ENCODE peak calls at places on chromosomes 16 and 17, in six cellular contexts. One of them, this sample, is unnamed.
A peak's percentile ranks its signal among the peaks of the same experiment; 100 is the strongest.

GRCh38 chr17:3965123-3965800 is 1.0 kb upstream of the ATP2A3 start:
- DNase-seq in IMR-90: no peak
- DNase-seq in endothelial cell: peak; percentile 64
- DNase-seq in glutamatergic neuron: peak; percentile 61
- DNase-seq in thoracic aorta: no peak
- DNase-seq in BE2C: peak; percentile 37
- DNase-seq in this sample: no peak

GRCh38 chr17:77553459-77554066 is 404.9 kb upstream of the TNRC6C start:
- DNase-seq in IMR-90: no peak
- DNase-seq in endothelial cell: no peak
- DNase-seq in glutamatergic neuron: no peak
- DNase-seq in thoracic aorta: no peak
- DNase-seq in BE2C: no peak
- DNase-seq in this sample: no peak

GRCh38 chr16:46857261-46857962 is 26.4 kb upstream of the C16orf87 start:
- DNase-seq in IMR-90: peak; percentile 82
- DNase-seq in endothelial cell: no peak
- DNase-seq in glutamatergic neuron: peak; percentile 48
- DNase-seq in thoracic aorta: no peak
- DNase-seq in BE2C: peak; percentile 30
- DNase-seq in this sample: no peak

GRCh38 chr17:73786286-73786743 is 142.1 kb upstream of the SDK2 start:
- DNase-seq in IMR-90: no peak
- DNase-seq in endothelial cell: no peak
- DNase-seq in glutamatergic neuron: peak; percentile 61
- DNase-seq in thoracic aorta: no peak
- DNase-seq in BE2C: no peak
- DNase-seq in this sample: no peak

GRCh38 chr16:56916571-56917403 is 15.2 kb upstream of the HERPUD1 start:
- DNase-seq in IMR-90: no peak
- DNase-seq in endothelial cell: no peak
- DNase-seq in glutamatergic neuron: no peak
- DNase-seq in thoracic aorta: no peak
- DNase-seq in BE2C: no peak
- DNase-seq in this sample: no peak

GRCh38 chr17:21177401-21177800 is 36.6 kb downstream of the TMEM11 start:
- DNase-seq in IMR-90: no peak
- DNase-seq in endothelial cell: no peak
- DNase-seq in glutamatergic neuron: no peak
- DNase-seq in thoracic aorta: no peak
- DNase-seq in BE2C: no peak
- DNase-seq in this sample: no peak

GRCh38 chr16:46607529-46607928 is 13.7 kb downstream of the SHCBP1 start:
- DNase-seq in IMR-90: peak; percentile 76
- DNase-seq in endothelial cell: no peak
- DNase-seq in glutamatergic neuron: no peak
- DNase-seq in thoracic aorta: no peak
- DNase-seq in BE2C: no peak
- DNase-seq in this sample: peak; percentile 54

GRCh38 chr17:16171613-16172012 is 43.7 kb downstream of the NCOR1 start:
- DNase-seq in IMR-90: peak; percentile 47
- DNase-seq in endothelial cell: no peak
- DNase-seq in glutamatergic neuron: no peak
- DNase-seq in thoracic aorta: no peak
- DNase-seq in BE2C: no peak
- DNase-seq in this sample: no peak

GRCh38 chr17:79242873-79243602 is 168.4 kb downstream of the ENGASE start:
- DNase-seq in IMR-90: no peak
- DNase-seq in endothelial cell: no peak
- DNase-seq in glutamatergic neuron: no peak
- DNase-seq in thoracic aorta: no peak
- DNase-seq in BE2C: no peak
- DNase-seq in this sample: no peak

GRCh38 chr16:19520861-19521331 is 1.0 kb downstream of the GDE1 start:
- DNase-seq in IMR-90: peak; percentile 54
- DNase-seq in endothelial cell: no peak
- DNase-seq in glutamatergic neuron: no peak
- DNase-seq in thoracic aorta: no peak
- DNase-seq in BE2C: no peak
- DNase-seq in this sample: no peak

GRCh38 chr17:19631905-19632304 is 16.6 kb upstream of the ALDH3A2 start:
- DNase-seq in IMR-90: no peak
- DNase-seq in endothelial cell: no peak
- DNase-seq in glutamatergic neuron: no peak
- DNase-seq in thoracic aorta: no peak
- DNase-seq in BE2C: no peak
- DNase-seq in this sample: no peak

GRCh38 chr17:17990282-17990681 is 17.6 kb downstream of the DRC3 start:
- DNase-seq in IMR-90: no peak
- DNase-seq in endothelial cell: no peak
- DNase-seq in glutamatergic neuron: no peak
- DNase-seq in thoracic aorta: no peak
- DNase-seq in BE2C: no peak
- DNase-seq in this sample: no peak

GRCh38 chr17:46024590-46024989 is 25.5 kb downstream of the STH start:
- DNase-seq in IMR-90: no peak
- DNase-seq in endothelial cell: no peak
- DNase-seq in glutamatergic neuron: no peak
- DNase-seq in thoracic aorta: no peak
- DNase-seq in BE2C: no peak
- DNase-seq in this sample: no peak

GRCh38 chr17:59746849-59747445 is 39.5 kb downstream of the VMP1 start:
- DNase-seq in IMR-90: peak; percentile 71
- DNase-seq in endothelial cell: no peak
- DNase-seq in glutamatergic neuron: no peak
- DNase-seq in thoracic aorta: no peak
- DNase-seq in BE2C: no peak
- DNase-seq in this sample: no peak

GRCh38 chr17:47733047-47733413 is at the start of gene TBX21:
- DNase-seq in IMR-90: no peak
- DNase-seq in endothelial cell: peak; percentile 61
- DNase-seq in glutamatergic neuron: peak; percentile 81
- DNase-seq in thoracic aorta: no peak
- DNase-seq in BE2C: peak; percentile 90
- DNase-seq in this sample: no peak

GRCh38 chr16:86665319-86665675 is 86.9 kb downstream of the FOXL1 start:
- DNase-seq in IMR-90: peak; percentile 86
- DNase-seq in endothelial cell: no peak
- DNase-seq in glutamatergic neuron: no peak
- DNase-seq in thoracic aorta: no peak
- DNase-seq in BE2C: no peak
- DNase-seq in this sample: no peak

GRCh38 chr17:77601054-77601979 is 357.2 kb upstream of the TNRC6C start:
- DNase-seq in IMR-90: no peak
- DNase-seq in endothelial cell: no peak
- DNase-seq in glutamatergic neuron: no peak
- DNase-seq in thoracic aorta: peak; percentile 65
- DNase-seq in BE2C: no peak
- DNase-seq in this sample: no peak

GRCh38 chr16:11296706-11297491 is 15.8 kb upstream of the PRM1 start:
- DNase-seq in IMR-90: no peak
- DNase-seq in endothelial cell: no peak
- DNase-seq in glutamatergic neuron: no peak
- DNase-seq in thoracic aorta: no peak
- DNase-seq in BE2C: no peak
- DNase-seq in this sample: no peak

GRCh38 chr16:2584742-2585650 is 47.2 kb downstream of the PDPK1 start:
- DNase-seq in IMR-90: peak; percentile 16
- DNase-seq in endothelial cell: no peak
- DNase-seq in glutamatergic neuron: no peak
- DNase-seq in thoracic aorta: no peak
- DNase-seq in BE2C: no peak
- DNase-seq in this sample: no peak

GRCh38 chr17:68768804-68769203 is 167.6 kb upstream of the FAM20A start:
- DNase-seq in IMR-90: no peak
- DNase-seq in endothelial cell: no peak
- DNase-seq in glutamatergic neuron: no peak
- DNase-seq in thoracic aorta: no peak
- DNase-seq in BE2C: no peak
- DNase-seq in this sample: no peak

GRCh38 chr16:72091217-72091616 is 2.2 kb downstream of the TXNL4B start:
- DNase-seq in IMR-90: no peak
- DNase-seq in endothelial cell: no peak
- DNase-seq in glutamatergic neuron: no peak
- DNase-seq in thoracic aorta: no peak
- DNase-seq in BE2C: no peak
- DNase-seq in this sample: no peak

GRCh38 chr17:49387374-49388289 is 25.6 kb upstream of the ZNF652 start:
- DNase-seq in IMR-90: no peak
- DNase-seq in endothelial cell: no peak
- DNase-seq in glutamatergic neuron: no peak
- DNase-seq in thoracic aorta: no peak
- DNase-seq in BE2C: no peak
- DNase-seq in this sample: no peak

GRCh38 chr17:53631486-53631885 is 191.2 kb upstream of the KIF2B start:
- DNase-seq in IMR-90: no peak
- DNase-seq in endothelial cell: no peak
- DNase-seq in glutamatergic neuron: no peak
- DNase-seq in thoracic aorta: no peak
- DNase-seq in BE2C: no peak
- DNase-seq in this sample: no peak

GRCh38 chr17:64129765-64130558 is at the start of gene ERN1:
- DNase-seq in IMR-90: peak; percentile 91
- DNase-seq in endothelial cell: peak; percentile 93
- DNase-seq in glutamatergic neuron: peak; percentile 94
- DNase-seq in thoracic aorta: peak; percentile 80
- DNase-seq in BE2C: peak; percentile 94
- DNase-seq in this sample: peak; percentile 88

GRCh38 chr16:3656491-3657468 is 2.3 kb downstream of the DNASE1 start:
- DNase-seq in IMR-90: no peak
- DNase-seq in endothelial cell: no peak
- DNase-seq in glutamatergic neuron: no peak
- DNase-seq in thoracic aorta: no peak
- DNase-seq in BE2C: no peak
- DNase-seq in this sample: no peak

GRCh38 chr17:40854175-40854814 is 12.7 kb downstream of the KRT12 start:
- DNase-seq in IMR-90: peak; percentile 93
- DNase-seq in endothelial cell: no peak
- DNase-seq in glutamatergic neuron: no peak
- DNase-seq in thoracic aorta: no peak
- DNase-seq in BE2C: no peak
- DNase-seq in this sample: peak; percentile 52

GRCh38 chr17:8253801-8254200 is 4.7 kb downstream of the PFAS start:
- DNase-seq in IMR-90: no peak
- DNase-seq in endothelial cell: peak; percentile 29
- DNase-seq in glutamatergic neuron: peak; percentile 54
- DNase-seq in thoracic aorta: no peak
- DNase-seq in BE2C: peak; percentile 18
- DNase-seq in this sample: no peak
- TF ChIP-seq CTCF in IMR-90: peak; percentile 15
- TF ChIP-seq CTCF in endothelial cell: no peak
- TF ChIP-seq CTCF in glutamatergic neuron: no peak
- TF ChIP-seq CTCF in thoracic aorta: no peak
- TF ChIP-seq CTCF in BE2C: peak; percentile 30
- TF ChIP-seq CTCF in this sample: peak; percentile 19

GRCh38 chr16:51636913-51637743 is 486.1 kb upstream of the SALL1 start:
- DNase-seq in IMR-90: no peak
- DNase-seq in endothelial cell: no peak
- DNase-seq in glutamatergic neuron: no peak
- DNase-seq in thoracic aorta: no peak
- DNase-seq in BE2C: no peak
- DNase-seq in this sample: peak; percentile 8
- TF ChIP-seq CTCF in IMR-90: no peak
- TF ChIP-seq CTCF in endothelial cell: no peak
- TF ChIP-seq CTCF in glutamatergic neuron: no peak
- TF ChIP-seq CTCF in thoracic aorta: no peak
- TF ChIP-seq CTCF in BE2C: no peak
- TF ChIP-seq CTCF in this sample: no peak

DNA sequence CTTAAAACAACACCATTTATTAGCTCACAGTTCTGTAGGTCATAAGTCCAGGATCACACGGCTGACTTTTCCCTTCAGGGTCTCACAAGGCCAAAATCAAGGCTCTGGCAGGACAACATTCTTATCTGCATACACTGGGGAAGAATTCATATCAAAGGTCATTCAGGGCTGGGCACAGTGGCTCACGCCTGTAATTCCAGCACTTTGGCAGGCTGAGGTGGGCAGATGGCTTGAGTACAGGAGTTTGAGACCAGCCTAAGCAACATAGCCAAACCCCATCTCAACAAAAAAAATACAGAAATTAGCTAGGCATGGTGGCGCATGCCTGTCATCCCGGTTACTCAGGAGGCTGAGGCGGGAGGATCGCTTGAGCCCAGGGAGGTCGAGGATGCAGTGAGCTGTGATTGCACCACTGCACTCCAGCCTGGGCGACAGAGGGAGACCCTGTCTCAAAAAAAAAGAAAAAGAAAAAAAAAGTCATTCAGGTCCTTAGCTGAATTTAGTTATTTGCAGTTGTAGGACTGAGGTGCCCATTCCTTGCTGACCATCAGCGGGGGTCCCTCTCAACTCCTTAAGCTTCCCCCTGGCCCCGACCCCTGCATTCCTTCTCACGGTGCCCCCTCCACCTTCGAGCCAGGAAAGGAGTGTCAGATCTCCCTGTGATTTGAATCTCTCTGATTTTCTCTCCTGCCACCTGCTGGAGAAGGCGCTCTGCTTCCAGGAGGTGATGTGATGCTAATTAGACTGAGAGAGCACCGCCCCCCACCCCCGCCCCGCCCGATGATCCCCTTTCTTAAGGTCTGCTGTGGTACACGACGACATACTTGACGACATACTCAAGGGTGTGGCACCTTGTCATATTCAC is 91.8 kb upstream of the CLEC18A start:
- DNase-seq in IMR-90: no peak
- DNase-seq in endothelial cell: peak; percentile 39
- DNase-seq in glutamatergic neuron: peak; percentile 36
- DNase-seq in thoracic aorta: no peak
- DNase-seq in BE2C: no peak
- DNase-seq in this sample: no peak
- TF ChIP-seq CTCF in IMR-90: peak; percentile 18
- TF ChIP-seq CTCF in endothelial cell: no peak
- TF ChIP-seq CTCF in glutamatergic neuron: peak; percentile 39
- TF ChIP-seq CTCF in thoracic aorta: peak; percentile 30
- TF ChIP-seq CTCF in BE2C: peak; percentile 33
- TF ChIP-seq CTCF in this sample: peak; percentile 10

GRCh38 chr17:1643293-1643998 is 2.1 kb downstream of the SCARF1 start:
- DNase-seq in IMR-90: no peak
- DNase-seq in endothelial cell: peak; percentile 41
- DNase-seq in glutamatergic neuron: peak; percentile 62
- DNase-seq in thoracic aorta: no peak
- DNase-seq in BE2C: peak; percentile 43
- DNase-seq in this sample: no peak
- TF ChIP-seq CTCF in IMR-90: peak; percentile 6
- TF ChIP-seq CTCF in endothelial cell: peak; percentile 28
- TF ChIP-seq CTCF in glutamatergic neuron: peak; percentile 20
- TF ChIP-seq CTCF in thoracic aorta: no peak
- TF ChIP-seq CTCF in BE2C: no peak
- TF ChIP-seq CTCF in this sample: no peak

GRCh38 chr16:67551972-67552371 is 10.4 kb upstream of the CTCF start:
- DNase-seq in IMR-90: no peak
- DNase-seq in endothelial cell: no peak
- DNase-seq in glutamatergic neuron: no peak
- DNase-seq in thoracic aorta: no peak
- DNase-seq in BE2C: no peak
- DNase-seq in this sample: no peak
- TF ChIP-seq CTCF in IMR-90: no peak
- TF ChIP-seq CTCF in endothelial cell: no peak
- TF ChIP-seq CTCF in glutamatergic neuron: no peak
- TF ChIP-seq CTCF in thoracic aorta: no peak
- TF ChIP-seq CTCF in BE2C: no peak
- TF ChIP-seq CTCF in this sample: no peak

GRCh38 chr16:66026211-66026610 is 340.3 kb upstream of the CDH5 start:
- DNase-seq in IMR-90: no peak
- DNase-seq in endothelial cell: no peak
- DNase-seq in glutamatergic neuron: no peak
- DNase-seq in thoracic aorta: no peak
- DNase-seq in BE2C: peak; percentile 50
- DNase-seq in this sample: no peak
- TF ChIP-seq CTCF in IMR-90: peak; percentile 39
- TF ChIP-seq CTCF in endothelial cell: no peak
- TF ChIP-seq CTCF in glutamatergic neuron: no peak
- TF ChIP-seq CTCF in thoracic aorta: no peak
- TF ChIP-seq CTCF in BE2C: peak; percentile 68
- TF ChIP-seq CTCF in this sample: peak; percentile 37

This sample was measured in AG09319.